ENCODE peak calls at places on chromosome 1, in six cellular contexts. S, G, P, W, R and K are unnamed samples.

GRCh38 chr1:145960468-145961108 is 2.8 kb upstream of the LIX1L start:
- DNase-seq in S (peak; percentile 91), G (peak; percentile 90), P (peak; percentile 87), W (peak; percentile 85), R (peak; percentile 66), K (peak; percentile 89)

GRCh38 chr1:236148471-236148847 is 6.1 kb downstream of the GPR137B start:
- DNase-seq in S (no peak), G (no peak), P (no peak), W (no peak), R (no peak), K (no peak)

GRCh38 chr1:14653461-14653960 is 55.0 kb downstream of the KAZN start:
- DNase-seq in S (no peak), G (no peak), P (no peak), W (peak; percentile 49), R (no peak), K (no peak)

GRCh38 chr1:74953622-74954021 is 180.6 kb upstream of the LHX8 start:
- DNase-seq in S (no peak), G (no peak), P (no peak), W (no peak), R (no peak), K (no peak)

GRCh38 chr1:149849947-149850360 is 49.4 kb upstream of the BOLA1 start:
- DNase-seq in S (no peak), G (peak; percentile 24), P (peak; percentile 44), W (peak; percentile 18), R (no peak), K (no peak)

GRCh38 chr1:97726386-97726785 is 194.4 kb downstream of the DPYD start:
- DNase-seq in S (no peak), G (no peak), P (no peak), W (no peak), R (no peak), K (no peak)

GRCh38 chr1:64470670-64471217 is 815 bp downstream of the CACHD1 start:
- DNase-seq in S (peak; percentile 63), G (peak; percentile 73), P (no peak), W (peak; percentile 61), R (peak; percentile 17), K (peak; percentile 86)

GRCh38 chr1:227603327-227603726 is 40.0 kb downstream of the ZNF678 start:
- DNase-seq in S (no peak), G (no peak), P (no peak), W (no peak), R (no peak), K (no peak)

GRCh38 chr1:112697781-112698201 is 9.1 kb downstream of the RHOC start:
- DNase-seq in S (no peak), G (no peak), P (no peak), W (no peak), R (no peak), K (peak; percentile 79)

GRCh38 chr1:86508583-86508969 is 38.3 kb upstream of the CLCA4 start:
- DNase-seq in S (no peak), G (no peak), P (no peak), W (peak; percentile 76), R (no peak), K (no peak)

GRCh38 chr1:110225756-110226404 is 15.8 kb downstream of the KCNC4 start:
- DNase-seq in S (no peak), G (no peak), P (no peak), W (no peak), R (no peak), K (no peak)

GRCh38 chr1:201496296-201496690 is 10.6 kb downstream of the CSRP1 start:
- DNase-seq in S (no peak), G (no peak), P (no peak), W (peak; percentile 24), R (no peak), K (no peak)

GRCh38 chr1:203152158-203153034 is 23.2 kb downstream of the MYBPH start:
- DNase-seq in S (no peak), G (peak; percentile 60), P (no peak), W (peak; percentile 40), R (no peak), K (no peak)

GRCh38 chr1:24252185-24252584 is 65.1 kb upstream of the IFNLR1 start:
- DNase-seq in S (no peak), G (no peak), P (no peak), W (no peak), R (no peak), K (no peak)

GRCh38 chr1:185680453-185680852 is 53.7 kb upstream of the HMCN1 start:
- DNase-seq in S (no peak), G (no peak), P (no peak), W (no peak), R (no peak), K (no peak)

GRCh38 chr1:172680733-172681275 is 21.9 kb downstream of the FASLG start:
- DNase-seq in S (no peak), G (peak; percentile 2), P (no peak), W (no peak), R (no peak), K (no peak)

GRCh38 chr1:22341791-22342605 is 109.7 kb upstream of the ZBTB40 start:
- DNase-seq in S (peak; percentile 71), G (no peak), P (no peak), W (peak; percentile 68), R (peak; percentile 36), K (no peak)

GRCh38 chr1:200675588-200675852 is 5.8 kb upstream of the DDX59 start:
- DNase-seq in S (no peak), G (no peak), P (no peak), W (no peak), R (no peak), K (no peak)

GRCh38 chr1:24205701-24206464 is 18.8 kb upstream of the IFNLR1 start:
- DNase-seq in S (no peak), G (no peak), P (no peak), W (no peak), R (no peak), K (no peak)

GRCh38 chr1:61264825-61265242 is 182.5 kb downstream of the NFIA start:
- DNase-seq in S (no peak), G (no peak), P (no peak), W (no peak), R (no peak), K (no peak)

DNA sequence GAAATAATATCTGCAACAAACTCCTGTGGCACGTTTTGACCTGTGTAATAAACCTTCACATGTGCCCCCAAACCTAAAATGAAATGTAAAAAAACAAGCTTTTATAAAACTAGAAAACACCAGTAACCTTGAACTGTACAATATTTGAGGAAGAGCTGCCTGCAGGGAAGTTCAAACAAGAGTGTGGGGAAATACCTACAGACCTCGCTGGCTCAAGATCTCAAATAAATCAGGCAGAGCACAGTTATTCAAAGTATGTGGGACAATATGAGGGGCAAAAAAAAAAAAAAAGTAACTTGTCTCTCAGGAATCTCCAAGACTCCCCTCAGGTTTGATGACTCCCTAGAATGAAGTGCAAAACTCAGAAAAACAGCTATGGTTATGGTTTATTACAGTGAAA is 37.9 kb upstream of the PPIH start:
- DNase-seq in S (no peak), G (no peak), P (no peak), W (no peak), R (no peak), K (no peak)
- TF ChIP-seq CTCF in S (no peak), G (no peak), P (no peak), W (no peak), R (no peak), K (no peak)

GRCh38 chr1:181640959-181641358 is 157.6 kb downstream of the CACNA1E start:
- DNase-seq in S (no peak), G (no peak), P (no peak), W (no peak), R (no peak), K (no peak)

GRCh38 chr1:181643631-181644030 is 160.3 kb downstream of the CACNA1E start:
- DNase-seq in S (no peak), G (no peak), P (no peak), W (no peak), R (no peak), K (no peak)

GRCh38 chr1:181646723-181647122 is 163.4 kb downstream of the CACNA1E start:
- DNase-seq in S (no peak), G (no peak), P (no peak), W (no peak), R (no peak), K (no peak)

GRCh38 chr1:181647314-181648035 is 164.2 kb downstream of the CACNA1E start:
- DNase-seq in S (no peak), G (no peak), P (peak; percentile 55), W (no peak), R (no peak), K (no peak)

DNA sequence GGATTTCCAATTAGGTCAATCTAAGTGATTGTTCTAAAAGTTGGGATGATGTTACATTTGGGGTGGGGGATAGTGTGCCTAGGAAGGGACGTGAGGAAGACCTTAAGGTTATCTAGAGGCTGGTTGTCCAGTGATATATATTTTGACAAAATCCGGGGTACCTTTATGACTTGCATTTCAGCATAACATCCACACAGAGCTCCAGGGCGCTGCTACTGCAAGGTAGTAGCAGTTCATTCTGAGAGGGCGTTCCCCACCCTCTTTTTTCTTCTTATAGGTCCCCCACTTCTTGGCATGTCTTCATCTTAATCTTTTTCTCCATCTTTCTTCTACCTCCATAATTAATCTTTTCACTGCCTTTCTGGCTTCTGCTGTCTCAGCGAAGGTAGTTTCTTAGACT is 161.9 kb downstream of the CACNA1E start:
- DNase-seq in S (no peak), G (no peak), P (no peak), W (no peak), R (no peak), K (no peak)
- TF ChIP-seq CTCF in S (no peak), G (no peak), P (no peak), W (no peak), R (no peak), K (no peak)

GRCh38 chr1:7707527-7707926 is 63.6 kb upstream of the VAMP3 start:
- DNase-seq in S (no peak), G (no peak), P (no peak), W (no peak), R (no peak), K (no peak)

GRCh38 chr1:7705048-7705907 is 65.8 kb upstream of the VAMP3 start:
- DNase-seq in S (no peak), G (peak; percentile 55), P (no peak), W (peak; percentile 14), R (no peak), K (no peak)

GRCh38 chr1:7704214-7705047 is 66.7 kb upstream of the VAMP3 start:
- DNase-seq in S (peak; percentile 83), G (peak; percentile 98), P (peak; percentile 54), W (peak; percentile 95), R (peak; percentile 84), K (peak; percentile 98)

GRCh38 chr1:7703321-7704213 is 67.5 kb upstream of the VAMP3 start:
- DNase-seq in S (no peak), G (peak; percentile 80), P (no peak), W (no peak), R (no peak), K (no peak)

DNA sequence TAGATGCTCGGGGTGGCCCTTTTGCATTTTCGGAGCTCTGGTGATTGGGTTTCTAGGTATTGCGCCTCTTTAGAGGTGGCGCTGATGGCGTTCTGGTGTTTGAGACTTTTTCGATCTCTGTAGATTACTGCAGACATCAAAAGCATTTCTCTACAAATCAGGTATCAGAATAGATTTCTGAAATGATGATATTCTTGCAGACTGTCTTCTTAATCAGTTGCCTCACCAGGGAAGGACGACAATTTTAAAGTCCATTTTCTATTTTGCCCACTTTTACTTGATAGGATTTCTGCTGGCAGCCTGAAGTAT is 65.2 kb upstream of the VAMP3 start:
- DNase-seq in S (no peak), G (no peak), P (no peak), W (no peak), R (no peak), K (no peak)
- TF ChIP-seq CTCF in S (no peak), G (no peak), P (no peak), W (no peak), R (no peak), K (no peak)

GRCh38 chr1:114671011-114671938 is 1.4 kb upstream of the DENND2C start:
- DNase-seq in S (no peak), G (no peak), P (no peak), W (peak; percentile 30), R (peak; percentile 31), K (no peak)
- TF ChIP-seq CTCF in S (no peak), G (peak; percentile 24), P (no peak), W (no peak), R (peak; percentile 40), K (peak; percentile 67)

GRCh38 chr1:222914861-222915632 is 100.2 kb downstream of the DISP1 start:
- DNase-seq in S (no peak), G (no peak), P (no peak), W (peak; percentile 82), R (peak; percentile 85), K (no peak)
- TF ChIP-seq CTCF in S (no peak), G (no peak), P (no peak), W (no peak), R (peak; percentile 3), K (no peak)